ENCODE peak calls at places on chromosomes 2 and 18, in four cellular contexts. W is T follicular helper cell, M is anterior cingulate cortex, C is neuronal stem cell. Q is an unnamed sample.

GRCh38 chr18:907880-908512 is 3.3 kb downstream of the ADCYAP1 start:
- DNase-seq in W (no peak), M (no peak), C (no peak), Q (no peak)

GRCh38 chr2:218079943-218080913 is 11.2 kb downstream of the RUFY4 start:
- DNase-seq in W (no peak), M (no peak), C (no peak), Q (no peak)

GRCh38 chr2:74233648-74234047 is 35.2 kb downstream of the MTHFD2 start:
- DNase-seq in W (no peak), M (no peak), C (no peak), Q (no peak)

GRCh38 chr2:99559075-99559662 is 69.4 kb upstream of the REV1 start:
- DNase-seq in W (peak; percentile 71), M (peak; percentile 89), C (peak; percentile 76), Q (no peak)

GRCh38 chr18:42782929-42783328 is 332.6 kb downstream of the RIT2 start:
- DNase-seq in W (no peak), M (no peak), C (no peak), Q (no peak)

GRCh38 chr2:201204655-201205515 is 21.9 kb downstream of the CASP10 start:
- DNase-seq in W (no peak), M (no peak), C (no peak), Q (no peak)

GRCh38 chr2:84694088-84694622 is 177.9 kb downstream of the DNAH6 start:
- DNase-seq in W (peak; percentile 3), M (no peak), C (no peak), Q (no peak)

GRCh38 chr18:57211776-57212175 is 64.9 kb downstream of the BOD1L2 start:
- DNase-seq in W (no peak), M (no peak), C (no peak), Q (no peak)

GRCh38 chr18:59957957-59958356 is 58.2 kb downstream of the PMAIP1 start:
- DNase-seq in W (no peak), M (no peak), C (no peak), Q (no peak)

GRCh38 chr18:43970656-43971055 is 693.4 kb upstream of the SYT4 start:
- DNase-seq in W (no peak), M (no peak), C (no peak), Q (no peak)

GRCh38 chr2:225157052-225157451 is 114.8 kb upstream of the DOCK10 start:
- DNase-seq in W (no peak), M (no peak), C (no peak), Q (no peak)

GRCh38 chr2:239363946-239364637 is 36.7 kb downstream of the HDAC4 start:
- DNase-seq in W (no peak), M (no peak), C (no peak), Q (no peak)

GRCh38 chr2:102975996-102976636 is 214.3 kb downstream of the TMEM182 start:
- DNase-seq in W (no peak), M (peak; percentile 38), C (peak; percentile 61), Q (no peak)

GRCh38 chr2:153145470-153145869 is 333.1 kb downstream of the RPRM start:
- DNase-seq in W (no peak), M (no peak), C (no peak), Q (no peak)

GRCh38 chr2:133591164-133591563 is 22.9 kb upstream of the NCKAP5 start:
- DNase-seq in W (no peak), M (peak; percentile 69), C (no peak), Q (no peak)

GRCh38 chr2:33451825-33452224 is 24.6 kb upstream of the RASGRP3 start:
- DNase-seq in W (no peak), M (no peak), C (no peak), Q (no peak)

GRCh38 chr18:28267276-28267675 is 90.3 kb upstream of the CDH2 start:
- DNase-seq in W (no peak), M (no peak), C (no peak), Q (no peak)

GRCh38 chr2:119713819-119714490 is 35.0 kb downstream of the TMEM177 start:
- DNase-seq in W (no peak), M (no peak), C (no peak), Q (no peak)

GRCh38 chr2:105714141-105714540 is 30.6 kb upstream of the NCK2 start:
- DNase-seq in W (no peak), M (no peak), C (no peak), Q (no peak)

GRCh38 chr2:170409164-170409535 is 231.2 kb downstream of the MYO3B start:
- DNase-seq in W (peak; percentile 58), M (peak; percentile 66), C (peak; percentile 71), Q (no peak)

GRCh38 chr2:100745630-100746029 is 74.3 kb upstream of the NPAS2 start:
- DNase-seq in W (no peak), M (peak; percentile 3), C (no peak), Q (no peak)

GRCh38 chr2:150477347-150477746 is 10.1 kb downstream of the RND3 start:
- DNase-seq in W (no peak), M (no peak), C (no peak), Q (no peak)

GRCh38 chr2:101630224-101630949 is 67.1 kb upstream of the MAP4K4 start:
- DNase-seq in W (no peak), M (no peak), C (no peak), Q (no peak)

GRCh38 chr18:34224423-34225217 is at the start of gene NOL4:
- DNase-seq in W (no peak), M (peak; percentile 81), C (peak; percentile 98), Q (no peak)

GRCh38 chr2:214542251-214542650 is 131.4 kb downstream of the VWC2L start:
- DNase-seq in W (no peak), M (no peak), C (no peak), Q (no peak)

GRCh38 chr2:9793156-9793917 is 49.9 kb upstream of the TAF1B start:
- DNase-seq in W (no peak), M (no peak), C (no peak), Q (no peak)

GRCh38 chr2:134158295-134158694 is 95.6 kb upstream of the MGAT5 start:
- DNase-seq in W (no peak), M (no peak), C (no peak), Q (no peak)

GRCh38 chr2:111534816-111535803 is 348.9 kb downstream of the ANAPC1 start:
- DNase-seq in W (no peak), M (peak; percentile 27), C (no peak), Q (no peak)